ENCODE peak calls at places on chromosome 15, in four cellular contexts. U, Z, V and P are unnamed samples.

GRCh38 chr15:98712845-98713584 is 64.7 kb downstream of the IGF1R start:
- DNase-seq in Z (no peak), V (no peak), U (no peak), P (peak)

GRCh38 chr15:98433302-98433701 is 215.0 kb upstream of the IGF1R start:
- DNase-seq in U (no peak), V (no peak), Z (no peak), P (peak)

GRCh38 chr15:41675337-41675736 is 15.1 kb downstream of the MGA start:
- DNase-seq in V (no peak), U (no peak), Z (no peak), P (no peak)

GRCh38 chr15:34065941-34066340 is 26.9 kb upstream of the AVEN start:
- DNase-seq in V (no peak), Z (no peak), U (no peak), P (no peak)

GRCh38 chr15:70512772-70513362 is 250.5 kb downstream of the UACA start:
- DNase-seq in V (peak), Z (peak), U (peak), P (peak)

GRCh38 chr15:63473999-63474809 is 30.2 kb upstream of the USP3 start:
- DNase-seq in Z (peak), V (no peak), U (peak), P (peak)

GRCh38 chr15:56919708-56920637 is 1.5 kb downstream of the TCF12 start:
- DNase-seq in V (no peak), U (no peak), Z (peak), P (no peak)

GRCh38 chr15:71051539-71051938 is 63.7 kb upstream of the THSD4 start:
- DNase-seq in Z (peak), V (no peak), U (no peak), P (peak)

GRCh38 chr15:61032600-61033286 is 196.4 kb downstream of the RORA start:
- DNase-seq in V (no peak), U (no peak), Z (no peak), P (peak)

GRCh38 chr15:55907797-55908196 is 85.6 kb downstream of the NEDD4 start:
- DNase-seq in Z (peak), V (no peak), U (no peak), P (peak)

GRCh38 chr15:36130641-36131310 is 448.6 kb upstream of the CDIN1 start:
- DNase-seq in U (no peak), Z (no peak), V (no peak), P (peak)

GRCh38 chr15:79472446-79472845 is 40.3 kb downstream of the MINAR1 start:
- DNase-seq in Z (no peak), U (no peak), V (no peak), P (no peak)

GRCh38 chr15:60477164-60477563 is 1.8 kb downstream of the ICE2 start:
- DNase-seq in U (no peak), V (no peak), Z (no peak), P (peak)

GRCh38 chr15:36495464-36495863 is 84.0 kb upstream of the CDIN1 start:
- DNase-seq in V (no peak), U (no peak), Z (no peak), P (no peak)

GRCh38 chr15:26073430-26074333 is 210.6 kb upstream of the ATP10A start:
- DNase-seq in U (no peak), Z (no peak), V (no peak), P (no peak)

GRCh38 chr15:43977072-43977884 is 150.5 kb downstream of the WDR76 start:
- DNase-seq in U (no peak), V (no peak), Z (no peak), P (no peak)

GRCh38 chr15:88440021-88440420 is 27.2 kb downstream of the MRPL46 start:
- DNase-seq in U (no peak), Z (peak), V (no peak), P (no peak)

GRCh38 chr15:78018968-78019644 is 58.4 kb downstream of the TBC1D2B start:
- DNase-seq in V (no peak), Z (no peak), U (no peak), P (no peak)

GRCh38 chr15:26200427-26200826 is 337.3 kb upstream of the ATP10A start:
- DNase-seq in Z (no peak), V (no peak), U (no peak), P (no peak)

GRCh38 chr15:70437882-70438331 is 325.5 kb downstream of the UACA start:
- DNase-seq in V (no peak), U (no peak), Z (no peak), P (no peak)

GRCh38 chr15:73370151-73370550 is 1.4 kb upstream of the HCN4 start:
- DNase-seq in U (no peak), V (no peak), Z (no peak), P (no peak)

GRCh38 chr15:44598066-44598465 is 61.1 kb downstream of the EIF3J start:
- DNase-seq in U (no peak), V (no peak), Z (no peak), P (no peak)

GRCh38 chr15:35306361-35306981 is 221.4 kb upstream of the NANOGP8 start:
- DNase-seq in U (no peak), Z (peak), V (no peak), P (no peak)

GRCh38 chr15:65258370-65258769 is 28.3 kb downstream of the PARP16 start:
- DNase-seq in V (no peak), Z (no peak), U (no peak), P (no peak)

GRCh38 chr15:78390823-78391222 is 47.2 kb upstream of the IREB2 start:
- DNase-seq in U (no peak), V (peak), Z (no peak), P (peak)

GRCh38 chr15:72106068-72106467 is 11.9 kb downstream of the MYO9A start:
- DNase-seq in Z (no peak), U (no peak), V (no peak), P (no peak)

GRCh38 chr15:74263473-74263872 is 27.3 kb downstream of the CCDC33 start:
- DNase-seq in U (no peak), V (no peak), Z (no peak), P (no peak)

GRCh38 chr15:48625126-48625525 is 20.4 kb downstream of the FBN1 start:
- DNase-seq in Z (no peak), U (no peak), V (peak), P (no peak)

GRCh38 chr15:39358441-39359041 is 222.3 kb upstream of the THBS1 start:
- DNase-seq in V (no peak), Z (no peak), U (no peak), P (peak)

GRCh38 chr15:82790321-82790720 is 15.5 kb downstream of the FSD2 start:
- DNase-seq in V (no peak), Z (no peak), U (no peak), P (no peak)

GRCh38 chr15:78209646-78210348 is 24.6 kb downstream of the ACSBG1 start:
- DNase-seq in U (no peak), V (no peak), Z (no peak), P (no peak)

GRCh38 chr15:77002954-77003912 is 8.3 kb downstream of the PSTPIP1 start:
- DNase-seq in U (peak), Z (no peak), V (peak), P (no peak)

GRCh38 chr15:75850708-75851107 is 7.5 kb downstream of the UBE2Q2 start:
- DNase-seq in Z (no peak), U (no peak), V (no peak), P (no peak)

GRCh38 chr15:67413770-67414429 is 107.0 kb upstream of the C15orf61 start:
- DNase-seq in Z (peak), U (no peak), V (no peak), P (peak)

GRCh38 chr15:77858677-77859490 is 218.6 kb downstream of the TBC1D2B start:
- DNase-seq in V (peak), U (no peak), Z (no peak), P (no peak)

GRCh38 chr15:62254137-62254934 is 89.3 kb upstream of the C2CD4B start:
- DNase-seq in U (peak), V (no peak), Z (peak), P (peak)